ENCODE peak calls at places on chromosomes 13 and 19, in nine cellular contexts. One of them, this sample, is unnamed.

GRCh38 chr19:800360-801029 is 3.2 kb downstream of the PTBP1 start:
- DNase-seq in EL: no peak
- DNase-seq in stimulated activated CD4-positive, alpha-beta T cell treated with anti-CD3 and anti-CD28 coated beads, Interleukin-15, amount 100 ng/mL, for 1 hour: no peak
- DNase-seq in effector CD4-positive, alpha-beta T cell: no peak
- DNase-seq in EH: peak
- DNase-seq in stimulated activated CD8-positive, alpha-beta memory T cell treated with anti-CD3 and anti-CD28 coated beads, Interleukin-7, amount 100 ng/mL, for 1 hour: no peak
- DNase-seq in myocyte: peak
- DNase-seq in esophagus squamous epithelium: no peak
- DNase-seq in NCI-H1092 treated with DMSO at 0.1 percent for 48 hours: no peak
- DNase-seq in this sample: peak

GRCh38 chr19:4051175-4052101 is 15.3 kb downstream of the ZBTB7A start:
- DNase-seq in EL: peak
- DNase-seq in stimulated activated CD4-positive, alpha-beta T cell treated with anti-CD3 and anti-CD28 coated beads, Interleukin-15, amount 100 ng/mL, for 1 hour: no peak
- DNase-seq in effector CD4-positive, alpha-beta T cell: no peak
- DNase-seq in EH: peak
- DNase-seq in stimulated activated CD8-positive, alpha-beta memory T cell treated with anti-CD3 and anti-CD28 coated beads, Interleukin-7, amount 100 ng/mL, for 1 hour: no peak
- DNase-seq in myocyte: peak
- DNase-seq in esophagus squamous epithelium: no peak
- DNase-seq in NCI-H1092 treated with DMSO at 0.1 percent for 48 hours: no peak
- DNase-seq in this sample: peak

GRCh38 chr13:29573190-29573589 is 22.3 kb downstream of the SLC7A1 start:
- DNase-seq in EL: peak
- DNase-seq in stimulated activated CD4-positive, alpha-beta T cell treated with anti-CD3 and anti-CD28 coated beads, Interleukin-15, amount 100 ng/mL, for 1 hour: no peak
- DNase-seq in effector CD4-positive, alpha-beta T cell: no peak
- DNase-seq in EH: peak
- DNase-seq in stimulated activated CD8-positive, alpha-beta memory T cell treated with anti-CD3 and anti-CD28 coated beads, Interleukin-7, amount 100 ng/mL, for 1 hour: no peak
- DNase-seq in myocyte: peak
- DNase-seq in esophagus squamous epithelium: peak
- DNase-seq in NCI-H1092 treated with DMSO at 0.1 percent for 48 hours: peak
- DNase-seq in this sample: peak

GRCh38 chr19:44164327-44164672 is 600 bp upstream of the ZNF226 start:
- DNase-seq in EL: no peak
- DNase-seq in stimulated activated CD4-positive, alpha-beta T cell treated with anti-CD3 and anti-CD28 coated beads, Interleukin-15, amount 100 ng/mL, for 1 hour: no peak
- DNase-seq in effector CD4-positive, alpha-beta T cell: no peak
- DNase-seq in EH: no peak
- DNase-seq in stimulated activated CD8-positive, alpha-beta memory T cell treated with anti-CD3 and anti-CD28 coated beads, Interleukin-7, amount 100 ng/mL, for 1 hour: no peak
- DNase-seq in myocyte: no peak
- DNase-seq in esophagus squamous epithelium: no peak
- DNase-seq in NCI-H1092 treated with DMSO at 0.1 percent for 48 hours: no peak
- DNase-seq in this sample: no peak

GRCh38 chr19:6828698-6829633 is 56.5 kb downstream of the VAV1 start:
- DNase-seq in EL: no peak
- DNase-seq in stimulated activated CD4-positive, alpha-beta T cell treated with anti-CD3 and anti-CD28 coated beads, Interleukin-15, amount 100 ng/mL, for 1 hour: no peak
- DNase-seq in effector CD4-positive, alpha-beta T cell: no peak
- DNase-seq in EH: no peak
- DNase-seq in stimulated activated CD8-positive, alpha-beta memory T cell treated with anti-CD3 and anti-CD28 coated beads, Interleukin-7, amount 100 ng/mL, for 1 hour: no peak
- DNase-seq in myocyte: no peak
- DNase-seq in esophagus squamous epithelium: no peak
- DNase-seq in NCI-H1092 treated with DMSO at 0.1 percent for 48 hours: no peak
- DNase-seq in this sample: no peak

GRCh38 chr13:75049936-75050335 is 432.0 kb downstream of the TBC1D4 start:
- DNase-seq in EL: no peak
- DNase-seq in stimulated activated CD4-positive, alpha-beta T cell treated with anti-CD3 and anti-CD28 coated beads, Interleukin-15, amount 100 ng/mL, for 1 hour: no peak
- DNase-seq in effector CD4-positive, alpha-beta T cell: no peak
- DNase-seq in EH: no peak
- DNase-seq in stimulated activated CD8-positive, alpha-beta memory T cell treated with anti-CD3 and anti-CD28 coated beads, Interleukin-7, amount 100 ng/mL, for 1 hour: no peak
- DNase-seq in myocyte: no peak
- DNase-seq in esophagus squamous epithelium: no peak
- DNase-seq in NCI-H1092 treated with DMSO at 0.1 percent for 48 hours: no peak
- DNase-seq in this sample: no peak

GRCh38 chr13:51849145-51850101 is 4.4 kb upstream of the TMEM272 start:
- DNase-seq in EL: peak
- DNase-seq in stimulated activated CD4-positive, alpha-beta T cell treated with anti-CD3 and anti-CD28 coated beads, Interleukin-15, amount 100 ng/mL, for 1 hour: no peak
- DNase-seq in effector CD4-positive, alpha-beta T cell: no peak
- DNase-seq in EH: peak
- DNase-seq in stimulated activated CD8-positive, alpha-beta memory T cell treated with anti-CD3 and anti-CD28 coated beads, Interleukin-7, amount 100 ng/mL, for 1 hour: no peak
- DNase-seq in myocyte: peak
- DNase-seq in esophagus squamous epithelium: no peak
- DNase-seq in NCI-H1092 treated with DMSO at 0.1 percent for 48 hours: peak
- DNase-seq in this sample: peak

GRCh38 chr19:51242881-51243280 is 8.0 kb upstream of the SIGLECL1 start:
- DNase-seq in EL: no peak
- DNase-seq in stimulated activated CD4-positive, alpha-beta T cell treated with anti-CD3 and anti-CD28 coated beads, Interleukin-15, amount 100 ng/mL, for 1 hour: no peak
- DNase-seq in effector CD4-positive, alpha-beta T cell: no peak
- DNase-seq in EH: no peak
- DNase-seq in stimulated activated CD8-positive, alpha-beta memory T cell treated with anti-CD3 and anti-CD28 coated beads, Interleukin-7, amount 100 ng/mL, for 1 hour: no peak
- DNase-seq in myocyte: no peak
- DNase-seq in esophagus squamous epithelium: no peak
- DNase-seq in NCI-H1092 treated with DMSO at 0.1 percent for 48 hours: no peak
- DNase-seq in this sample: no peak

GRCh38 chr19:48634424-48635262 is 2.5 kb downstream of the DBP start:
- DNase-seq in EL: peak
- DNase-seq in stimulated activated CD4-positive, alpha-beta T cell treated with anti-CD3 and anti-CD28 coated beads, Interleukin-15, amount 100 ng/mL, for 1 hour: peak
- DNase-seq in effector CD4-positive, alpha-beta T cell: peak
- DNase-seq in EH: peak
- DNase-seq in stimulated activated CD8-positive, alpha-beta memory T cell treated with anti-CD3 and anti-CD28 coated beads, Interleukin-7, amount 100 ng/mL, for 1 hour: peak
- DNase-seq in myocyte: peak
- DNase-seq in esophagus squamous epithelium: peak
- DNase-seq in NCI-H1092 treated with DMSO at 0.1 percent for 48 hours: peak
- DNase-seq in this sample: peak

GRCh38 chr19:37943480-37943879 is 36.5 kb downstream of the SIPA1L3 start:
- DNase-seq in EL: no peak
- DNase-seq in stimulated activated CD4-positive, alpha-beta T cell treated with anti-CD3 and anti-CD28 coated beads, Interleukin-15, amount 100 ng/mL, for 1 hour: no peak
- DNase-seq in effector CD4-positive, alpha-beta T cell: no peak
- DNase-seq in EH: no peak
- DNase-seq in stimulated activated CD8-positive, alpha-beta memory T cell treated with anti-CD3 and anti-CD28 coated beads, Interleukin-7, amount 100 ng/mL, for 1 hour: no peak
- DNase-seq in myocyte: no peak
- DNase-seq in esophagus squamous epithelium: no peak
- DNase-seq in NCI-H1092 treated with DMSO at 0.1 percent for 48 hours: no peak
- DNase-seq in this sample: no peak

GRCh38 chr13:114063545-114064515 is 68.6 kb downstream of the RASA3 start:
- DNase-seq in EL: peak
- DNase-seq in stimulated activated CD4-positive, alpha-beta T cell treated with anti-CD3 and anti-CD28 coated beads, Interleukin-15, amount 100 ng/mL, for 1 hour: no peak
- DNase-seq in effector CD4-positive, alpha-beta T cell: no peak
- DNase-seq in EH: peak
- DNase-seq in stimulated activated CD8-positive, alpha-beta memory T cell treated with anti-CD3 and anti-CD28 coated beads, Interleukin-7, amount 100 ng/mL, for 1 hour: no peak
- DNase-seq in myocyte: peak
- DNase-seq in esophagus squamous epithelium: no peak
- DNase-seq in NCI-H1092 treated with DMSO at 0.1 percent for 48 hours: no peak
- DNase-seq in this sample: peak

GRCh38 chr13:112696001-112696868 is 6.4 kb downstream of the ATP11A start:
- DNase-seq in EL: no peak
- DNase-seq in stimulated activated CD4-positive, alpha-beta T cell treated with anti-CD3 and anti-CD28 coated beads, Interleukin-15, amount 100 ng/mL, for 1 hour: no peak
- DNase-seq in effector CD4-positive, alpha-beta T cell: no peak
- DNase-seq in EH: no peak
- DNase-seq in stimulated activated CD8-positive, alpha-beta memory T cell treated with anti-CD3 and anti-CD28 coated beads, Interleukin-7, amount 100 ng/mL, for 1 hour: no peak
- DNase-seq in myocyte: no peak
- DNase-seq in esophagus squamous epithelium: no peak
- DNase-seq in NCI-H1092 treated with DMSO at 0.1 percent for 48 hours: no peak
- DNase-seq in this sample: no peak

GRCh38 chr19:6325614-6326013 is 7.8 kb downstream of the ACER1 start:
- DNase-seq in EL: no peak
- DNase-seq in stimulated activated CD4-positive, alpha-beta T cell treated with anti-CD3 and anti-CD28 coated beads, Interleukin-15, amount 100 ng/mL, for 1 hour: no peak
- DNase-seq in effector CD4-positive, alpha-beta T cell: no peak
- DNase-seq in EH: no peak
- DNase-seq in stimulated activated CD8-positive, alpha-beta memory T cell treated with anti-CD3 and anti-CD28 coated beads, Interleukin-7, amount 100 ng/mL, for 1 hour: no peak
- DNase-seq in myocyte: no peak
- DNase-seq in esophagus squamous epithelium: no peak
- DNase-seq in NCI-H1092 treated with DMSO at 0.1 percent for 48 hours: no peak
- DNase-seq in this sample: no peak

GRCh38 chr13:29908917-29909755 is 58.7 kb upstream of the UBL3 start:
- DNase-seq in EL: no peak
- DNase-seq in stimulated activated CD4-positive, alpha-beta T cell treated with anti-CD3 and anti-CD28 coated beads, Interleukin-15, amount 100 ng/mL, for 1 hour: no peak
- DNase-seq in effector CD4-positive, alpha-beta T cell: no peak
- DNase-seq in EH: no peak
- DNase-seq in stimulated activated CD8-positive, alpha-beta memory T cell treated with anti-CD3 and anti-CD28 coated beads, Interleukin-7, amount 100 ng/mL, for 1 hour: no peak
- DNase-seq in myocyte: no peak
- DNase-seq in esophagus squamous epithelium: no peak
- DNase-seq in NCI-H1092 treated with DMSO at 0.1 percent for 48 hours: no peak
- DNase-seq in this sample: no peak

GRCh38 chr13:80235559-80236296 is 105.2 kb downstream of the SPRY2 start:
- DNase-seq in EL: no peak
- DNase-seq in stimulated activated CD4-positive, alpha-beta T cell treated with anti-CD3 and anti-CD28 coated beads, Interleukin-15, amount 100 ng/mL, for 1 hour: no peak
- DNase-seq in effector CD4-positive, alpha-beta T cell: no peak
- DNase-seq in EH: peak
- DNase-seq in stimulated activated CD8-positive, alpha-beta memory T cell treated with anti-CD3 and anti-CD28 coated beads, Interleukin-7, amount 100 ng/mL, for 1 hour: no peak
- DNase-seq in myocyte: no peak
- DNase-seq in esophagus squamous epithelium: no peak
- DNase-seq in NCI-H1092 treated with DMSO at 0.1 percent for 48 hours: peak
- DNase-seq in this sample: no peak

GRCh38 chr19:53157601-53158000 is 1.3 kb downstream of the ZNF347 start:
- DNase-seq in EL: peak
- DNase-seq in stimulated activated CD4-positive, alpha-beta T cell treated with anti-CD3 and anti-CD28 coated beads, Interleukin-15, amount 100 ng/mL, for 1 hour: no peak
- DNase-seq in effector CD4-positive, alpha-beta T cell: no peak
- DNase-seq in EH: peak
- DNase-seq in stimulated activated CD8-positive, alpha-beta memory T cell treated with anti-CD3 and anti-CD28 coated beads, Interleukin-7, amount 100 ng/mL, for 1 hour: no peak
- DNase-seq in myocyte: peak
- DNase-seq in esophagus squamous epithelium: no peak
- DNase-seq in NCI-H1092 treated with DMSO at 0.1 percent for 48 hours: no peak
- DNase-seq in this sample: peak

GRCh38 chr13:91078093-91078679 is 269.3 kb upstream of the MIR17HG start:
- DNase-seq in EL: no peak
- DNase-seq in stimulated activated CD4-positive, alpha-beta T cell treated with anti-CD3 and anti-CD28 coated beads, Interleukin-15, amount 100 ng/mL, for 1 hour: no peak
- DNase-seq in effector CD4-positive, alpha-beta T cell: no peak
- DNase-seq in EH: no peak
- DNase-seq in stimulated activated CD8-positive, alpha-beta memory T cell treated with anti-CD3 and anti-CD28 coated beads, Interleukin-7, amount 100 ng/mL, for 1 hour: no peak
- DNase-seq in myocyte: peak
- DNase-seq in esophagus squamous epithelium: no peak
- DNase-seq in NCI-H1092 treated with DMSO at 0.1 percent for 48 hours: peak
- DNase-seq in this sample: no peak

GRCh38 chr13:19668778-19669177 is 35.3 kb downstream of the MPHOSPH8 start:
- DNase-seq in EL: no peak
- DNase-seq in stimulated activated CD4-positive, alpha-beta T cell treated with anti-CD3 and anti-CD28 coated beads, Interleukin-15, amount 100 ng/mL, for 1 hour: no peak
- DNase-seq in effector CD4-positive, alpha-beta T cell: no peak
- DNase-seq in EH: no peak
- DNase-seq in stimulated activated CD8-positive, alpha-beta memory T cell treated with anti-CD3 and anti-CD28 coated beads, Interleukin-7, amount 100 ng/mL, for 1 hour: no peak
- DNase-seq in myocyte: no peak
- DNase-seq in esophagus squamous epithelium: no peak
- DNase-seq in NCI-H1092 treated with DMSO at 0.1 percent for 48 hours: no peak
- DNase-seq in this sample: no peak

GRCh38 chr19:19750131-19750841 is 17.4 kb upstream of the ZNF14 start:
- DNase-seq in EL: no peak
- DNase-seq in stimulated activated CD4-positive, alpha-beta T cell treated with anti-CD3 and anti-CD28 coated beads, Interleukin-15, amount 100 ng/mL, for 1 hour: no peak
- DNase-seq in effector CD4-positive, alpha-beta T cell: no peak
- DNase-seq in EH: no peak
- DNase-seq in stimulated activated CD8-positive, alpha-beta memory T cell treated with anti-CD3 and anti-CD28 coated beads, Interleukin-7, amount 100 ng/mL, for 1 hour: no peak
- DNase-seq in myocyte: no peak
- DNase-seq in esophagus squamous epithelium: no peak
- DNase-seq in NCI-H1092 treated with DMSO at 0.1 percent for 48 hours: no peak
- DNase-seq in this sample: peak

GRCh38 chr19:13692096-13692495 is 72.2 kb upstream of the MRI1 start:
- DNase-seq in EL: peak
- DNase-seq in stimulated activated CD4-positive, alpha-beta T cell treated with anti-CD3 and anti-CD28 coated beads, Interleukin-15, amount 100 ng/mL, for 1 hour: no peak
- DNase-seq in effector CD4-positive, alpha-beta T cell: no peak
- DNase-seq in EH: peak
- DNase-seq in stimulated activated CD8-positive, alpha-beta memory T cell treated with anti-CD3 and anti-CD28 coated beads, Interleukin-7, amount 100 ng/mL, for 1 hour: no peak
- DNase-seq in myocyte: peak
- DNase-seq in esophagus squamous epithelium: no peak
- DNase-seq in NCI-H1092 treated with DMSO at 0.1 percent for 48 hours: peak
- DNase-seq in this sample: peak

GRCh38 chr13:112887557-112887991 is 81.4 kb upstream of the MCF2L start:
- DNase-seq in EL: no peak
- DNase-seq in stimulated activated CD4-positive, alpha-beta T cell treated with anti-CD3 and anti-CD28 coated beads, Interleukin-15, amount 100 ng/mL, for 1 hour: no peak
- DNase-seq in effector CD4-positive, alpha-beta T cell: no peak
- DNase-seq in EH: no peak
- DNase-seq in stimulated activated CD8-positive, alpha-beta memory T cell treated with anti-CD3 and anti-CD28 coated beads, Interleukin-7, amount 100 ng/mL, for 1 hour: no peak
- DNase-seq in myocyte: no peak
- DNase-seq in esophagus squamous epithelium: no peak
- DNase-seq in NCI-H1092 treated with DMSO at 0.1 percent for 48 hours: no peak
- DNase-seq in this sample: no peak

GRCh38 chr19:19426216-19426615 is 20.7 kb downstream of the GATAD2A start:
- DNase-seq in EL: no peak
- DNase-seq in stimulated activated CD4-positive, alpha-beta T cell treated with anti-CD3 and anti-CD28 coated beads, Interleukin-15, amount 100 ng/mL, for 1 hour: no peak
- DNase-seq in effector CD4-positive, alpha-beta T cell: no peak
- DNase-seq in EH: no peak
- DNase-seq in stimulated activated CD8-positive, alpha-beta memory T cell treated with anti-CD3 and anti-CD28 coated beads, Interleukin-7, amount 100 ng/mL, for 1 hour: no peak
- DNase-seq in myocyte: no peak
- DNase-seq in esophagus squamous epithelium: no peak
- DNase-seq in NCI-H1092 treated with DMSO at 0.1 percent for 48 hours: no peak
- DNase-seq in this sample: no peak

GRCh38 chr19:44258139-44258538 is 1.5 kb upstream of the ZNF233 start:
- DNase-seq in EL: no peak
- DNase-seq in stimulated activated CD4-positive, alpha-beta T cell treated with anti-CD3 and anti-CD28 coated beads, Interleukin-15, amount 100 ng/mL, for 1 hour: no peak
- DNase-seq in effector CD4-positive, alpha-beta T cell: no peak
- DNase-seq in EH: no peak
- DNase-seq in stimulated activated CD8-positive, alpha-beta memory T cell treated with anti-CD3 and anti-CD28 coated beads, Interleukin-7, amount 100 ng/mL, for 1 hour: no peak
- DNase-seq in myocyte: no peak
- DNase-seq in esophagus squamous epithelium: no peak
- DNase-seq in NCI-H1092 treated with DMSO at 0.1 percent for 48 hours: no peak
- DNase-seq in this sample: no peak

GRCh38 chr19:13794752-13795589 is at the start of gene ZSWIM4:
- DNase-seq in EL: peak
- DNase-seq in stimulated activated CD4-positive, alpha-beta T cell treated with anti-CD3 and anti-CD28 coated beads, Interleukin-15, amount 100 ng/mL, for 1 hour: peak
- DNase-seq in effector CD4-positive, alpha-beta T cell: peak
- DNase-seq in EH: peak
- DNase-seq in stimulated activated CD8-positive, alpha-beta memory T cell treated with anti-CD3 and anti-CD28 coated beads, Interleukin-7, amount 100 ng/mL, for 1 hour: peak
- DNase-seq in myocyte: peak
- DNase-seq in esophagus squamous epithelium: peak
- DNase-seq in NCI-H1092 treated with DMSO at 0.1 percent for 48 hours: peak
- DNase-seq in this sample: peak

GRCh38 chr19:45814851-45815481 is at the start of gene RSPH6A:
- DNase-seq in EL: no peak
- DNase-seq in stimulated activated CD4-positive, alpha-beta T cell treated with anti-CD3 and anti-CD28 coated beads, Interleukin-15, amount 100 ng/mL, for 1 hour: no peak
- DNase-seq in effector CD4-positive, alpha-beta T cell: no peak
- DNase-seq in EH: no peak
- DNase-seq in stimulated activated CD8-positive, alpha-beta memory T cell treated with anti-CD3 and anti-CD28 coated beads, Interleukin-7, amount 100 ng/mL, for 1 hour: no peak
- DNase-seq in myocyte: no peak
- DNase-seq in esophagus squamous epithelium: no peak
- DNase-seq in NCI-H1092 treated with DMSO at 0.1 percent for 48 hours: no peak
- DNase-seq in this sample: no peak

GRCh38 chr19:53977991-53978731 is 13.3 kb upstream of the CACNG6 start:
- DNase-seq in EL: peak
- DNase-seq in stimulated activated CD4-positive, alpha-beta T cell treated with anti-CD3 and anti-CD28 coated beads, Interleukin-15, amount 100 ng/mL, for 1 hour: no peak
- DNase-seq in effector CD4-positive, alpha-beta T cell: no peak
- DNase-seq in EH: peak
- DNase-seq in stimulated activated CD8-positive, alpha-beta memory T cell treated with anti-CD3 and anti-CD28 coated beads, Interleukin-7, amount 100 ng/mL, for 1 hour: no peak
- DNase-seq in myocyte: peak
- DNase-seq in esophagus squamous epithelium: no peak
- DNase-seq in NCI-H1092 treated with DMSO at 0.1 percent for 48 hours: no peak
- DNase-seq in this sample: peak

GRCh38 chr19:1862068-1862423 is 1.3 kb downstream of the KLF16 start:
- DNase-seq in EL: no peak
- DNase-seq in stimulated activated CD4-positive, alpha-beta T cell treated with anti-CD3 and anti-CD28 coated beads, Interleukin-15, amount 100 ng/mL, for 1 hour: no peak
- DNase-seq in effector CD4-positive, alpha-beta T cell: no peak
- DNase-seq in EH: no peak
- DNase-seq in stimulated activated CD8-positive, alpha-beta memory T cell treated with anti-CD3 and anti-CD28 coated beads, Interleukin-7, amount 100 ng/mL, for 1 hour: no peak
- DNase-seq in myocyte: no peak
- DNase-seq in esophagus squamous epithelium: no peak
- DNase-seq in NCI-H1092 treated with DMSO at 0.1 percent for 48 hours: no peak
- DNase-seq in this sample: no peak

GRCh38 chr19:6739390-6739883 is at the start of gene TRIP10:
- DNase-seq in EL: peak
- DNase-seq in stimulated activated CD4-positive, alpha-beta T cell treated with anti-CD3 and anti-CD28 coated beads, Interleukin-15, amount 100 ng/mL, for 1 hour: peak
- DNase-seq in effector CD4-positive, alpha-beta T cell: peak
- DNase-seq in EH: peak
- DNase-seq in stimulated activated CD8-positive, alpha-beta memory T cell treated with anti-CD3 and anti-CD28 coated beads, Interleukin-7, amount 100 ng/mL, for 1 hour: peak
- DNase-seq in myocyte: peak
- DNase-seq in esophagus squamous epithelium: peak
- DNase-seq in NCI-H1092 treated with DMSO at 0.1 percent for 48 hours: peak
- DNase-seq in this sample: peak

GRCh38 chr19:40398417-40399056 is 8.6 kb upstream of the HIPK4 start:
- DNase-seq in EL: no peak
- DNase-seq in stimulated activated CD4-positive, alpha-beta T cell treated with anti-CD3 and anti-CD28 coated beads, Interleukin-15, amount 100 ng/mL, for 1 hour: peak
- DNase-seq in effector CD4-positive, alpha-beta T cell: peak
- DNase-seq in EH: no peak
- DNase-seq in stimulated activated CD8-positive, alpha-beta memory T cell treated with anti-CD3 and anti-CD28 coated beads, Interleukin-7, amount 100 ng/mL, for 1 hour: peak
- DNase-seq in myocyte: no peak
- DNase-seq in esophagus squamous epithelium: no peak
- DNase-seq in NCI-H1092 treated with DMSO at 0.1 percent for 48 hours: peak
- DNase-seq in this sample: peak

GRCh38 chr19:31821346-31821745 is 472.1 kb upstream of the TSHZ3 start:
- DNase-seq in EL: no peak
- DNase-seq in stimulated activated CD4-positive, alpha-beta T cell treated with anti-CD3 and anti-CD28 coated beads, Interleukin-15, amount 100 ng/mL, for 1 hour: no peak
- DNase-seq in effector CD4-positive, alpha-beta T cell: no peak
- DNase-seq in EH: no peak
- DNase-seq in stimulated activated CD8-positive, alpha-beta memory T cell treated with anti-CD3 and anti-CD28 coated beads, Interleukin-7, amount 100 ng/mL, for 1 hour: no peak
- DNase-seq in myocyte: no peak
- DNase-seq in esophagus squamous epithelium: no peak
- DNase-seq in NCI-H1092 treated with DMSO at 0.1 percent for 48 hours: no peak
- DNase-seq in this sample: no peak

GRCh38 chr13:52454459-52454824 is 836 bp upstream of the CKAP2 start:
- DNase-seq in EL: peak
- DNase-seq in stimulated activated CD4-positive, alpha-beta T cell treated with anti-CD3 and anti-CD28 coated beads, Interleukin-15, amount 100 ng/mL, for 1 hour: no peak
- DNase-seq in effector CD4-positive, alpha-beta T cell: no peak
- DNase-seq in EH: no peak
- DNase-seq in stimulated activated CD8-positive, alpha-beta memory T cell treated with anti-CD3 and anti-CD28 coated beads, Interleukin-7, amount 100 ng/mL, for 1 hour: no peak
- DNase-seq in myocyte: peak
- DNase-seq in esophagus squamous epithelium: no peak
- DNase-seq in NCI-H1092 treated with DMSO at 0.1 percent for 48 hours: peak
- DNase-seq in this sample: no peak